ENCODE peak calls at places on chromosomes 7 and 10, in five cellular contexts. I is right lobe of liver, U is gastrocnemius medialis, P is HepG2, E is esophagus squamous epithelium. A is an unnamed sample.

GRCh38 chr7:37908221-37908788 is 8.3 kb downstream of the SFRP4 start:
- DNase-seq in P (no peak), U (no peak), I (no peak), E (no peak), A (no peak)

GRCh38 chr10:1197384-1197783 is 141.2 kb downstream of the WDR37 start:
- DNase-seq in P (no peak), E (no peak), U (no peak), I (no peak), A (no peak)

GRCh38 chr7:13282377-13282980 is 595.0 kb downstream of the ARL4A start:
- DNase-seq in E (no peak), P (no peak), I (no peak), U (no peak), A (no peak)

GRCh38 chr7:100159099-100159623 is 638 bp upstream of the TRAPPC14 start:
- DNase-seq in E (no peak), U (no peak), P (no peak), I (no peak), A (no peak)

GRCh38 chr7:1933066-1933835 is 263.2 kb downstream of the ELFN1 start:
- DNase-seq in P (no peak), U (no peak), I (no peak), E (no peak), A (no peak)

GRCh38 chr10:58796242-58796641 is 283.6 kb downstream of the BICC1 start:
- DNase-seq in P (no peak), I (no peak), E (no peak), U (no peak), A (no peak)

GRCh38 chr10:64732372-64732715 is 1211.1 kb downstream of the REEP3 start:
- DNase-seq in E (no peak), I (no peak), P (no peak), U (no peak), A (no peak)

GRCh38 chr7:82020076-82020475 is 250.2 kb upstream of the HGF start:
- DNase-seq in I (no peak), E (no peak), U (no peak), P (no peak), A (no peak)

GRCh38 chr7:84245831-84246230 is 51.2 kb upstream of the SEMA3A start:
- DNase-seq in P (peak; percentile 14), E (no peak), U (no peak), I (no peak), A (no peak)

GRCh38 chr10:34432589-34432988 is 382.5 kb downstream of the PARD3 start:
- DNase-seq in I (no peak), U (no peak), P (no peak), E (no peak), A (no peak)

GRCh38 chr7:16035392-16035791 is 348.9 kb upstream of the MEOX2 start:
- DNase-seq in U (no peak), P (no peak), I (no peak), E (no peak), A (no peak)

GRCh38 chr10:78942006-78942405 is 126.8 kb upstream of the ZMIZ1 start:
- DNase-seq in P (no peak), E (no peak), U (no peak), I (no peak), A (no peak)

GRCh38 chr7:105493196-105493927 is 28.7 kb downstream of the PUS7 start:
- DNase-seq in P (no peak), U (no peak), I (no peak), E (no peak), A (no peak)

GRCh38 chr7:133513608-133514007 is 260.7 kb downstream of the EXOC4 start:
- DNase-seq in P (no peak), I (no peak), E (no peak), U (no peak), A (no peak)

GRCh38 chr10:14548970-14549369 is 218.2 kb upstream of the FRMD4A start:
- DNase-seq in U (no peak), I (no peak), P (no peak), E (no peak), A (no peak)

GRCh38 chr10:73248259-73248724 is 1.2 kb upstream of the DNAJC9 start:
- DNase-seq in E (no peak), P (no peak), U (no peak), I (no peak), A (no peak)

GRCh38 chr10:97714401-97715258 is 1.1 kb downstream of the MARVELD1 start:
- DNase-seq in P (no peak), U (no peak), E (no peak), I (peak; percentile 55), A (peak; percentile 88)

GRCh38 chr10:77311186-77311585 is 326.4 kb downstream of the KCNMA1 start:
- DNase-seq in U (no peak), I (no peak), E (no peak), P (no peak), A (no peak)

GRCh38 chr7:127938588-127938987 is 92.6 kb downstream of the LRRC4 start:
- DNase-seq in I (no peak), P (no peak), U (no peak), E (no peak), A (no peak)

GRCh38 chr10:116699049-116699782 is 43.1 kb downstream of the HSPA12A start:
- DNase-seq in U (no peak), P (no peak), E (no peak), I (no peak), A (peak; percentile 20)

GRCh38 chr7:157276731-157277562 is 59.9 kb upstream of the DNAJB6 start:
- DNase-seq in I (no peak), U (no peak), E (no peak), P (no peak), A (no peak)
- TF ChIP-seq POLR2A in I (no peak), U (no peak), E (no peak), P (no peak), A (no peak)

GRCh38 chr10:47021850-47022249 is 110.6 kb downstream of the PTPN20 start:
- DNase-seq in U (no peak), I (no peak), P (no peak), E (no peak), A (no peak)
- TF ChIP-seq CTCF in U (no peak), I (no peak), P (no peak), E (no peak), A (no peak)

GRCh38 chr10:110923856-110924493 is 4.6 kb downstream of the SHOC2 start:
- DNase-seq in P (peak; percentile 67), U (no peak), E (no peak), I (no peak), A (no peak)
- TF ChIP-seq POLR2A in P (no peak), U (no peak), E (no peak), I (peak; percentile 33), A (no peak)

DNA sequence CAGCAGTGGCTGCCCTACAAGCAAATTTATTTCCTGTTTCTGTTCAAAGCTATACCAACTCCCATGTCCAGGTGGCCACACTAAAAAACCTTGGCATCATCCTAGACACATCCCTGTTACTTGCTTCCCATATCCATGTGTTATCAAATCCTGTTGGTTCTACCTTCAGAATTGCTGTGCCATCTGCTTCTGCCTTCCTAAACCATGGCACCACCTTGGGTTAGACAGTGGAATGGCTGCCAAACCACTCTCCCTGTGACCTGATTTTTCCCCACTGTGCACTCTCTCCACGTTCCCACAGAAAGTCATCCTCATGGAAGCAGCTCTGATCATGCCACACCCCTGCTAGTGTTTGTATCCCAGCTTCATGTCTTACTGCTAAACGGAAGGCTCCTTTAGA is 697.6 kb upstream of the GALNT17 start:
- DNase-seq in E (no peak), U (no peak), I (no peak), P (no peak), A (no peak)
- TF ChIP-seq CTCF in E (no peak), U (no peak), I (peak; percentile 18), P (no peak), A (no peak)

DNA sequence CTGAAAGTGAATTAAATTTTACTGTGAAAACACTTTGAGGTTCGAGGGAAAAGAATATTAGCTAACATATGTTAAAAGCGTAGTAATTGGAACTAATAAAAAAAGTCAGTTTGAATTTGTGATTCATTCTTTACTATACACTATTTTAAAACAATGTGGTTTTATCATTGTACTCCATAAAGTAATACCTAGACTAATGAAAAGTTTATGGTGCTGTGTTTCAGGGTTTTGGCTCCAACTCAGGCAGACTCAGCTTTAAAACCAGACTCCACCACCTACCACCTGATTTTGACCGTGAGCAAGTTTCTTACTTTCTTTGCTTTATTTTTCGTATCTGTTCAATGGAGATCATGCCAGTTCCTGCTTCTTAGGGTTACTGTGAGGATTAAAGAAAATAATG is 9.2 kb upstream of the PRTFDC1 start:
- DNase-seq in U (no peak), I (no peak), P (no peak), E (no peak), A (no peak)
- TF ChIP-seq POLR2A in U (no peak), I (no peak), P (no peak), E (no peak), A (no peak)

GRCh38 chr7:41328131-41328530 is 374.8 kb downstream of the INHBA start:
- DNase-seq in U (no peak), P (no peak), E (no peak), I (no peak), A (no peak)
- TF ChIP-seq CTCF in U (no peak), P (no peak), E (no peak), I (no peak), A (no peak)

GRCh38 chr7:72925546-72926120 is 738 bp downstream of the POM121 start:
- DNase-seq in I (no peak), E (no peak), U (no peak), P (no peak), A (no peak)

GRCh38 chr7:72919256-72919775 is 5.6 kb upstream of the POM121 start:
- DNase-seq in I (no peak), P (no peak), U (no peak), E (no peak), A (no peak)

GRCh38 chr7:72924417-72924747 is 513 bp upstream of the POM121 start:
- DNase-seq in E (no peak), I (no peak), P (no peak), U (no peak), A (no peak)

GRCh38 chr7:72924748-72925545 is at the start of gene POM121:
- DNase-seq in U (peak; percentile 49), P (peak; percentile 71), E (no peak), I (peak; percentile 85), A (peak; percentile 87)
- TF ChIP-seq POLR2A in U (peak; percentile 75), P (peak; percentile 63), E (peak; percentile 64), I (peak; percentile 73), A (peak; percentile 66)

GRCh38 chr10:102668312-102669110 is 24.2 kb downstream of the TRIM8 start:
- DNase-seq in U (no peak), P (no peak), I (no peak), E (no peak), A (no peak)

GRCh38 chr10:102672822-102673200 is 28.5 kb downstream of the TRIM8 start:
- DNase-seq in U (no peak), I (no peak), P (no peak), E (no peak), A (no peak)

GRCh38 chr10:102670871-102671434 is 26.7 kb downstream of the TRIM8 start:
- DNase-seq in U (no peak), E (no peak), I (no peak), P (peak; percentile 51), A (no peak)

GRCh38 chr10:102670065-102670400 is 25.8 kb downstream of the TRIM8 start:
- DNase-seq in U (no peak), E (no peak), P (no peak), I (no peak), A (no peak)

GRCh38 chr10:102669206-102670064 is 25.2 kb downstream of the TRIM8 start:
- DNase-seq in P (peak; percentile 64), I (no peak), E (no peak), U (peak; percentile 89), A (no peak)
- TF ChIP-seq CTCF in P (peak; percentile 70), I (peak; percentile 12), E (no peak), U (no peak), A (peak; percentile 26)

A was measured in suprapubic skin.